ENCODE peak calls at places on chromosomes 6 and 20, in nine cellular contexts. D is Right ventricle myocardium superior, V is upper lobe of right lung, X is HT1080, K is NCI-H510A treated with DMSO at 0.1 percent for 48 hours, J is SK-N-DZ, F is psoas muscle, L is NCI-H2081, T is endodermal cell. N is an unnamed sample.

GRCh38 chr6:37058084-37058586 is 52.7 kb downstream of the FGD2 start:
- DNase-seq in X (no peak), L (no peak), F (peak), J (no peak), V (no peak), D (no peak), T (no peak), K (no peak), N (no peak)

GRCh38 chr6:137019476-137020272 is 25.1 kb downstream of the IL20RA start:
- DNase-seq in D (no peak), V (no peak), F (no peak), J (peak), L (no peak), X (no peak), T (no peak), K (no peak), N (no peak)

GRCh38 chr6:138182939-138183791 is 21.4 kb downstream of the ARFGEF3 start:
- DNase-seq in J (no peak), K (peak), T (peak), L (peak), V (no peak), X (no peak), D (no peak), F (no peak), N (no peak)

GRCh38 chr6:153013438-153013837 is 10.9 kb upstream of the MTRF1L start:
- DNase-seq in D (no peak), T (no peak), K (no peak), V (no peak), F (no peak), X (no peak), J (no peak), L (no peak), N (no peak)

GRCh38 chr6:73367761-73368355 is 1.8 kb downstream of the OOEP start:
- DNase-seq in X (no peak), F (no peak), J (no peak), T (no peak), L (no peak), D (no peak), K (peak), V (no peak), N (no peak)

GRCh38 chr20:5354871-5355270 is 38.1 kb upstream of the PROKR2 start:
- DNase-seq in J (no peak), X (no peak), L (no peak), V (no peak), T (no peak), K (no peak), F (no peak), D (no peak), N (no peak)

GRCh38 chr6:2448826-2449571 is 203.6 kb upstream of the GMDS start:
- DNase-seq in V (no peak), F (no peak), D (no peak), J (peak), L (peak), T (peak), K (peak), X (peak), N (no peak)

GRCh38 chr20:24796236-24796635 is 152.8 kb upstream of the CST7 start:
- DNase-seq in X (no peak), J (no peak), T (no peak), F (no peak), K (no peak), D (no peak), L (no peak), V (no peak), N (no peak)

GRCh38 chr6:65299236-65299635 is 407.8 kb downstream of the EYS start:
- DNase-seq in T (no peak), K (no peak), F (no peak), J (no peak), X (no peak), D (no peak), L (no peak), V (no peak), N (no peak)

GRCh38 chr6:129478379-129478778 is 231.6 kb downstream of the ARHGAP18 start:
- DNase-seq in X (no peak), F (no peak), T (no peak), D (no peak), K (no peak), V (no peak), J (no peak), L (no peak), N (no peak)

GRCh38 chr6:112806163-112806900 is 459.2 kb downstream of the RFPL4B start:
- DNase-seq in L (no peak), T (no peak), X (no peak), F (no peak), V (no peak), J (no peak), D (no peak), K (no peak), N (no peak)

GRCh38 chr6:30111266-30111856 is 1.5 kb downstream of the TRIM31 start:
- DNase-seq in F (no peak), X (no peak), J (no peak), L (no peak), K (no peak), D (no peak), T (no peak), V (no peak), N (no peak)

GRCh38 chr6:80094017-80094416 is 12.5 kb upstream of the BCKDHB start:
- DNase-seq in D (no peak), J (peak), X (peak), V (no peak), K (no peak), F (no peak), L (peak), T (no peak), N (no peak)

GRCh38 chr6:128932061-128932460 is 49.1 kb downstream of the LAMA2 start:
- DNase-seq in L (no peak), X (peak), V (no peak), D (no peak), J (no peak), F (no peak), K (no peak), T (no peak), N (no peak)

GRCh38 chr6:154243793-154244768 is 112.5 kb downstream of the IPCEF1 start:
- DNase-seq in J (no peak), T (no peak), K (no peak), X (no peak), L (no peak), D (no peak), F (no peak), V (no peak), N (no peak)

GRCh38 chr6:143060806-143061596 is at the start of gene AIG1:
- DNase-seq in F (peak), D (no peak), X (peak), K (peak), V (no peak), L (peak), T (peak), J (peak), N (peak)

GRCh38 chr6:137808191-137808590 is 58.9 kb upstream of the TNFAIP3 start:
- DNase-seq in V (no peak), X (peak), D (no peak), T (no peak), K (no peak), J (no peak), L (no peak), F (no peak), N (no peak)

GRCh38 chr20:20734475-20734948 is 22.1 kb upstream of the RALGAPA2 start:
- DNase-seq in X (no peak), D (no peak), J (no peak), K (peak), L (no peak), V (no peak), T (no peak), F (no peak), N (no peak)

GRCh38 chr20:49914310-49915117 is 815 bp downstream of the SPATA2 start:
- DNase-seq in D (no peak), F (no peak), T (peak), K (no peak), V (peak), X (no peak), L (no peak), J (no peak), N (no peak)

GRCh38 chr6:74671558-74672025 is 534.3 kb downstream of the COL12A1 start:
- DNase-seq in D (no peak), L (no peak), T (no peak), J (no peak), V (no peak), X (peak), F (no peak), K (no peak), N (no peak)

GRCh38 chr6:16540804-16541752 is 220.2 kb downstream of the ATXN1 start:
- DNase-seq in L (no peak), F (peak), K (no peak), X (no peak), D (peak), V (no peak), J (no peak), T (no peak), N (no peak)

GRCh38 chr6:15623282-15624116 is 39.3 kb downstream of the DTNBP1 start:
- DNase-seq in X (peak), T (no peak), F (no peak), J (peak), K (peak), D (no peak), V (no peak), L (no peak), N (no peak)

GRCh38 chr6:37372116-37372515 is 18.3 kb downstream of the RNF8 start:
- DNase-seq in L (no peak), D (no peak), V (no peak), F (no peak), X (no peak), T (no peak), J (no peak), K (no peak), N (no peak)

GRCh38 chr20:61454053-61454452 is 202.0 kb downstream of the CDH4 start:
- DNase-seq in J (no peak), D (no peak), T (no peak), F (no peak), X (no peak), V (no peak), L (no peak), K (no peak), N (no peak)

GRCh38 chr6:906920-907319 is 214.0 kb upstream of the EXOC2 start:
- DNase-seq in L (no peak), T (peak), F (no peak), V (no peak), D (no peak), J (no peak), K (no peak), X (peak), N (no peak)

GRCh38 chr20:12808006-12808567 is 200.7 kb upstream of the SPTLC3 start:
- DNase-seq in X (no peak), F (no peak), K (no peak), L (no peak), J (peak), V (no peak), D (no peak), T (no peak), N (no peak)

GRCh38 chr20:33373735-33374605 is 27.3 kb downstream of the CDK5RAP1 start:
- DNase-seq in J (peak), D (no peak), T (no peak), L (peak), K (peak), X (peak), V (no peak), F (no peak), N (no peak)

GRCh38 chr6:33630014-33630413 is 8.9 kb downstream of the ITPR3 start:
- DNase-seq in T (no peak), X (no peak), L (no peak), F (no peak), K (no peak), D (no peak), J (no peak), V (no peak), N (no peak)